ENCODE peak calls at places on chromosomes 11 and 22, in ten cellular contexts. B is psoas muscle; G is left cardiac atrium; Y is cardiac muscle cell; V is activated CD8-positive, alpha-beta T cell treated with anti-CD3 and anti-CD28 coated beads for 36 hours; Z is amniotic epithelial cell; F is left ventricle myocardium inferior; Q is activated naive CD8-positive, alpha-beta T cell treated with anti-CD3 and anti-CD28 coated beads, Interleukin-2, amount 50 U/mL, for 24 hours; I is mammary epithelial cell; X is T-helper 9 cell. T is an unnamed sample.

GRCh38 chr11:61021661-61022212 is 50.3 kb downstream of the CD6 start:
- DNase-seq in X (peak; percentile 92), Y (no peak), I (no peak), V (peak; percentile 92), F (no peak), G (no peak), Z (no peak), Q (peak; percentile 82), B (peak; percentile 62), T (no peak)

GRCh38 chr22:49395617-49396016 is 432.1 kb downstream of the BRD1 start:
- DNase-seq in G (no peak), V (no peak), X (no peak), Q (no peak), I (no peak), Z (no peak), Y (no peak), B (no peak), F (no peak), T (no peak)

GRCh38 chr11:71246559-71246958 is 5.8 kb downstream of the SHANK2 start:
- DNase-seq in B (no peak), V (no peak), G (no peak), Q (no peak), Z (no peak), F (no peak), I (no peak), X (no peak), Y (no peak), T (no peak)

GRCh38 chr11:109112748-109113378 is 309.1 kb upstream of the C11orf87 start:
- DNase-seq in Q (no peak), Y (no peak), Z (peak; percentile 24), I (no peak), X (no peak), V (no peak), G (no peak), F (no peak), B (no peak), T (no peak)

GRCh38 chr11:103619480-103619879 is 417.0 kb upstream of the DDI1 start:
- DNase-seq in I (peak; percentile 18), V (no peak), F (no peak), Q (no peak), X (no peak), Y (no peak), Z (no peak), B (no peak), G (no peak), T (peak; percentile 37)

GRCh38 chr11:78798567-78799170 is 224.0 kb upstream of the NARS2 start:
- DNase-seq in Y (peak; percentile 83), Z (peak; percentile 45), F (peak; percentile 72), G (peak; percentile 74), B (peak; percentile 85), X (no peak), I (peak; percentile 11), Q (peak; percentile 57), V (peak; percentile 59), T (peak; percentile 77)

GRCh38 chr11:128341280-128341679 is 246.1 kb downstream of the ETS1 start:
- DNase-seq in Z (peak; percentile 28), X (peak; percentile 43), F (no peak), B (no peak), G (no peak), I (no peak), Q (no peak), Y (peak; percentile 20), V (peak; percentile 82), T (peak; percentile 56)

GRCh38 chr11:117597083-117597482 is 199.9 kb downstream of the DSCAML1 start:
- DNase-seq in Q (peak; percentile 56), X (peak; percentile 3), I (peak; percentile 18), G (peak; percentile 39), B (no peak), F (peak; percentile 47), Y (peak; percentile 51), V (peak; percentile 76), Z (peak; percentile 25), T (peak; percentile 50)

GRCh38 chr11:93169950-93170561 is 27.7 kb downstream of the SLC36A4 start:
- DNase-seq in V (no peak), G (no peak), F (no peak), Q (no peak), B (no peak), Z (peak; percentile 31), Y (peak; percentile 43), X (no peak), I (peak; percentile 18), T (peak; percentile 80)

GRCh38 chr11:72224587-72225410 is at the start of gene INPPL1:
- DNase-seq in Q (peak; percentile 39), B (peak; percentile 78), I (peak; percentile 35), Z (peak; percentile 33), X (peak; percentile 25), V (peak; percentile 57), F (peak; percentile 68), Y (peak; percentile 58), G (peak; percentile 72), T (peak; percentile 54)

GRCh38 chr11:6320411-6321207 is at the start of gene CAVIN3:
- DNase-seq in G (peak; percentile 92), X (no peak), B (peak; percentile 92), Y (peak; percentile 89), V (peak; percentile 93), Q (peak; percentile 86), I (peak; percentile 92), F (peak; percentile 90), Z (peak; percentile 82), T (peak; percentile 89)

GRCh38 chr11:110298298-110298765 is 1.9 kb upstream of the RDX start:
- DNase-seq in F (no peak), X (no peak), V (no peak), I (peak; percentile 47), B (no peak), Y (peak; percentile 57), G (no peak), Q (no peak), Z (peak; percentile 97), T (no peak)

GRCh38 chr11:83159901-83160865 is 3.3 kb downstream of the PCF11 start:
- DNase-seq in X (no peak), Y (peak; percentile 55), Z (peak; percentile 62), G (no peak), V (no peak), F (no peak), B (no peak), Q (no peak), I (peak; percentile 75), T (peak; percentile 42)

GRCh38 chr11:95417832-95418231 is 186.8 kb upstream of the SESN3 start:
- DNase-seq in Y (no peak), F (no peak), Z (no peak), G (no peak), V (no peak), I (no peak), Q (no peak), X (no peak), B (no peak), T (no peak)

GRCh38 chr11:66919938-66920337 is 38.2 kb downstream of the PC start:
- DNase-seq in G (no peak), B (no peak), X (no peak), Y (no peak), Q (no peak), Z (no peak), F (no peak), I (no peak), V (no peak), T (no peak)

GRCh38 chr11:66543263-66544107 is 2.4 kb downstream of the ZDHHC24 start:
- DNase-seq in Z (peak; percentile 35), V (peak; percentile 86), Y (peak; percentile 68), I (no peak), G (peak; percentile 69), X (peak; percentile 45), Q (peak; percentile 71), F (peak; percentile 28), B (peak; percentile 76), T (peak; percentile 66)

GRCh38 chr22:40525250-40525884 is 111.2 kb downstream of the MRTFA start:
- DNase-seq in F (peak; percentile 53), Z (peak; percentile 60), Y (peak; percentile 74), X (peak; percentile 72), B (peak; percentile 61), G (peak; percentile 61), I (peak; percentile 20), Q (peak; percentile 79), V (peak; percentile 85), T (peak; percentile 73)

GRCh38 chr11:34405079-34405858 is 33.5 kb upstream of the CAT start:
- DNase-seq in Q (no peak), F (no peak), G (no peak), X (no peak), V (peak; percentile 9), Z (peak; percentile 8), B (no peak), Y (peak; percentile 23), I (peak; percentile 26), T (no peak)

GRCh38 chr11:32137263-32137662 is 46.4 kb downstream of the RCN1 start:
- DNase-seq in Z (peak; percentile 99), I (peak; percentile 93), F (no peak), B (no peak), Y (peak; percentile 97), Q (no peak), V (no peak), X (no peak), G (no peak), T (peak; percentile 99)